ENCODE peak calls at places on chromosome 19, in four cellular contexts. One of them, this sample, is unnamed.

GRCh38 chr19:2171349-2172145 is 7.8 kb downstream of the DOT1L start:
- DNase-seq in A549: no peak
- DNase-seq in K562: peak; percentile 86
- DNase-seq in H1: peak; percentile 63
- DNase-seq in this sample: peak; percentile 36

GRCh38 chr19:8004723-8005513 is 523 bp downstream of the ELAVL1 start:
- DNase-seq in A549: no peak
- DNase-seq in K562: peak; percentile 38
- DNase-seq in H1: no peak
- DNase-seq in this sample: peak; percentile 21

GRCh38 chr19:37907735-37908066 is 693 bp downstream of the SIPA1L3 start:
- DNase-seq in A549: no peak
- DNase-seq in K562: no peak
- DNase-seq in H1: no peak
- DNase-seq in this sample: no peak

GRCh38 chr19:49147923-49148682 is 7.1 kb downstream of the HRC start:
- DNase-seq in H1: no peak
- DNase-seq in K562: peak; percentile 83
- DNase-seq in A549: no peak
- DNase-seq in this sample: no peak

GRCh38 chr19:5156231-5156986 is 184.2 kb downstream of the PTPRS start:
- DNase-seq in A549: no peak
- DNase-seq in H1: no peak
- DNase-seq in K562: no peak
- DNase-seq in this sample: no peak

GRCh38 chr19:46603752-46604241 is 2.7 kb downstream of the CALM3 start:
- DNase-seq in K562: no peak
- DNase-seq in H1: no peak
- DNase-seq in A549: no peak
- DNase-seq in this sample: no peak

GRCh38 chr19:9986787-9987281 is 23.5 kb downstream of the COL5A3 start:
- DNase-seq in H1: no peak
- DNase-seq in A549: no peak
- DNase-seq in K562: no peak
- DNase-seq in this sample: peak; percentile 29

GRCh38 chr19:6014551-6015135 is 36.7 kb upstream of the RANBP3 start:
- DNase-seq in K562: no peak
- DNase-seq in H1: no peak
- DNase-seq in A549: no peak
- DNase-seq in this sample: no peak

GRCh38 chr19:39352549-39353285 is 10.5 kb downstream of the SAMD4B start:
- DNase-seq in H1: no peak
- DNase-seq in K562: peak; percentile 34
- DNase-seq in A549: no peak
- DNase-seq in this sample: no peak

GRCh38 chr19:49555600-49556411 is 24.6 kb downstream of the NOSIP start:
- DNase-seq in K562: peak; percentile 86
- DNase-seq in A549: peak; percentile 76
- DNase-seq in H1: peak; percentile 95
- DNase-seq in this sample: no peak

GRCh38 chr19:6952956-6953355 is 65.6 kb downstream of the ADGRE1 start:
- DNase-seq in A549: no peak
- DNase-seq in K562: peak; percentile 4
- DNase-seq in H1: no peak
- DNase-seq in this sample: no peak

DNA sequence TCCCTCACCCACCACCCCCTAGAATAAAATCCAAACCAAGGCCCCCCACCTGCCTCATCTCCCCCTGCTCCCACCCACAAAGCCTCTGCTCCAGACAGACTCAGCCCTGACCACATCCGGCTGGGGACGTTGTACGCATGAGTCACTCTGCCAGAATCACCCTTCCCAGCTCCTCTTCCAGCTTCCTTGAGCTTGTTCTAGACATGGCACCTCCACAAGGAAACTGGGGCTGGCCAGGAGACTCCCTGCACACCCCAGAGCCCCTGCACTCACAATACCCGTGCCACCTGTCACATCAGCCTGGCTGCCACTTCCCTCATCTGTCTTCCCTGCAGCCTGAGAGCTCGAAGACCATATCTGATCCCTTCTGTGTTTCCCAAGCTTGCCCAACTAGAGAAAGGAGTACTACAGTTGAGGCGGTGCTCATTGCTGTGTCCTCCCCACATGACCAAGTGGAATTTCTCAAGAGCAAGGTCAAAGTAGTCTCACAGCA is 9.7 kb downstream of the DEDD2 start:
- DNase-seq in H1: no peak
- DNase-seq in A549: peak; percentile 70
- DNase-seq in K562: peak; percentile 70
- DNase-seq in this sample: peak; percentile 89
- TF ChIP-seq MAFK in H1: no peak
- TF ChIP-seq MAFK in A549: no peak
- TF ChIP-seq MAFK in K562: no peak
- TF ChIP-seq MAFK in this sample: no peak

GRCh38 chr19:41994521-41994971 is 516 bp upstream of the ATP1A3 start:
- DNase-seq in H1: no peak
- DNase-seq in A549: no peak
- DNase-seq in K562: no peak
- DNase-seq in this sample: no peak
- TF ChIP-seq MAFK in H1: no peak
- TF ChIP-seq MAFK in A549: no peak
- TF ChIP-seq MAFK in K562: no peak
- TF ChIP-seq MAFK in this sample: no peak

GRCh38 chr19:51810228-51810627 is 15.3 kb downstream of the FPR3 start:
- DNase-seq in K562: peak; percentile 81
- DNase-seq in H1: no peak
- DNase-seq in A549: peak; percentile 26
- DNase-seq in this sample: no peak

GRCh38 chr19:51807925-51808324 is 13.0 kb downstream of the FPR3 start:
- DNase-seq in A549: no peak
- DNase-seq in K562: no peak
- DNase-seq in H1: no peak
- DNase-seq in this sample: no peak

GRCh38 chr19:51809787-51810186 is 14.8 kb downstream of the FPR3 start:
- DNase-seq in H1: no peak
- DNase-seq in A549: no peak
- DNase-seq in K562: no peak
- DNase-seq in this sample: no peak

GRCh38 chr19:51808333-51808986 is 13.5 kb downstream of the FPR3 start:
- DNase-seq in H1: no peak
- DNase-seq in K562: peak; percentile 74
- DNase-seq in A549: peak; percentile 25
- DNase-seq in this sample: no peak

GRCh38 chr19:51811344-51811743 is 16.4 kb downstream of the FPR3 start:
- DNase-seq in K562: no peak
- DNase-seq in A549: no peak
- DNase-seq in H1: no peak
- DNase-seq in this sample: no peak
- TF ChIP-seq MAFK in K562: no peak
- TF ChIP-seq MAFK in A549: no peak
- TF ChIP-seq MAFK in H1: no peak
- TF ChIP-seq MAFK in this sample: no peak

DNA sequence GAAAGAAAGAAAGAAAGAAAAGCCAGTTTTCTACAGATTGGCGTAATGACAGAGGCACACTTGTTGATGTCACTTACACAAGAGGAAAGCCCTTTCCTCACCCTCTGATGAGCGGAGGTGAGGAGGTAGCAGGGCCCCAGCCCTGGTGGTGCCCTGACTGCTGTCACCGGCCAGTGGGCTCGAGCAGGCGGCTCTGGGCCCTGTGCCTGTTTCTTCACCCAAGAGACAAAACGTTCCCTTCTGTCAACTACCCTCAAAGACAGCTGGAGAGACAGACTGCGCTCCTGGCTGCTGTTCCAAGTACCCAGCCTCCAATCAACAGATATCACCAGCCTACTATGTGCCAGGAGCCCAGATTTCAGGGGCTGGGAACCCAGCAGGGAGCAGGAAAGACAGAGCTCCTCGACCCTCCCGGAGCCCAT is 10.1 kb downstream of the EPS15L1 start:
- DNase-seq in K562: no peak
- DNase-seq in H1: no peak
- DNase-seq in A549: no peak
- DNase-seq in this sample: no peak
- TF ChIP-seq MAFK in K562: no peak
- TF ChIP-seq MAFK in H1: no peak
- TF ChIP-seq MAFK in A549: no peak
- TF ChIP-seq MAFK in this sample: no peak

This sample was measured in IMR-90.